ENCODE peak calls at places on chromosomes 11 and 22, in four cellular contexts. One of them, this sample, is unnamed.

GRCh38 chr11:3224730-3225098 is 6.1 kb upstream of the MRGPRG start:
- DNase-seq in H1: no peak
- DNase-seq in K562: no peak
- DNase-seq in GM12878: no peak
- DNase-seq in this sample: no peak

GRCh38 chr11:73383249-73384126 is 7.3 kb downstream of the RELT start:
- DNase-seq in H1: no peak
- DNase-seq in K562: no peak
- DNase-seq in GM12878: no peak
- DNase-seq in this sample: no peak

GRCh38 chr22:23511627-23512347 is 68.3 kb downstream of the IGLL1 start:
- DNase-seq in H1: no peak
- DNase-seq in K562: no peak
- DNase-seq in GM12878: no peak
- DNase-seq in this sample: no peak

GRCh38 chr11:126414615-126415014 is 59.1 kb downstream of the ST3GAL4 start:
- DNase-seq in K562: no peak
- DNase-seq in GM12878: no peak
- DNase-seq in H1: no peak
- DNase-seq in this sample: no peak

GRCh38 chr11:106395716-106396349 is 318.4 kb downstream of the AASDHPPT start:
- DNase-seq in H1: no peak
- DNase-seq in GM12878: no peak
- DNase-seq in K562: no peak
- DNase-seq in this sample: no peak

GRCh38 chr22:31754813-31755212 is 994 bp downstream of the DEPDC5 start:
- DNase-seq in K562: no peak
- DNase-seq in H1: no peak
- DNase-seq in GM12878: no peak
- DNase-seq in this sample: peak; percentile 38

GRCh38 chr22:39240841-39241631 is 3.7 kb downstream of the PDGFB start:
- DNase-seq in K562: peak; percentile 30
- DNase-seq in GM12878: no peak
- DNase-seq in H1: peak; percentile 59
- DNase-seq in this sample: peak; percentile 91

GRCh38 chr11:2262301-2263011 is 7.9 kb downstream of the ASCL2 start:
- DNase-seq in K562: no peak
- DNase-seq in GM12878: no peak
- DNase-seq in H1: no peak
- DNase-seq in this sample: no peak

GRCh38 chr11:75233688-75234295 is 6.8 kb upstream of the TPBGL start:
- DNase-seq in K562: no peak
- DNase-seq in GM12878: no peak
- DNase-seq in H1: peak; percentile 72
- DNase-seq in this sample: peak; percentile 55

GRCh38 chr11:127873478-127873877 is 713.9 kb downstream of the ETS1 start:
- DNase-seq in K562: no peak
- DNase-seq in GM12878: no peak
- DNase-seq in H1: no peak
- DNase-seq in this sample: no peak

GRCh38 chr22:41834005-41834975 is 1.4 kb downstream of the SREBF2 start:
- DNase-seq in K562: no peak
- DNase-seq in GM12878: no peak
- DNase-seq in H1: no peak
- DNase-seq in this sample: peak; percentile 61

GRCh38 chr11:111602865-111603632 is 800 bp downstream of the SIK2 start:
- DNase-seq in GM12878: no peak
- DNase-seq in K562: peak; percentile 44
- DNase-seq in H1: no peak
- DNase-seq in this sample: no peak

GRCh38 chr22:19959043-19959586 is 17.5 kb upstream of the TXNRD2 start:
- DNase-seq in K562: peak; percentile 100
- DNase-seq in H1: peak; percentile 98
- DNase-seq in GM12878: no peak
- DNase-seq in this sample: peak; percentile 92

GRCh38 chr11:67303132-67303988 is at the start of gene SSH3:
- DNase-seq in K562: no peak
- DNase-seq in H1: peak; percentile 69
- DNase-seq in GM12878: no peak
- DNase-seq in this sample: peak; percentile 56

GRCh38 chr11:102343789-102344188 is 3.2 kb upstream of the BIRC2 start:
- DNase-seq in K562: no peak
- DNase-seq in GM12878: no peak
- DNase-seq in H1: no peak
- DNase-seq in this sample: no peak

GRCh38 chr11:14676068-14676467 is 32.5 kb downstream of the PDE3B start:
- DNase-seq in K562: no peak
- DNase-seq in H1: no peak
- DNase-seq in GM12878: no peak
- DNase-seq in this sample: peak; percentile 77

GRCh38 chr11:14679662-14680061 is 36.1 kb downstream of the PDE3B start:
- DNase-seq in H1: no peak
- DNase-seq in K562: no peak
- DNase-seq in GM12878: no peak
- DNase-seq in this sample: peak; percentile 7

GRCh38 chr11:14673824-14674432 is 30.3 kb downstream of the PDE3B start:
- DNase-seq in K562: no peak
- DNase-seq in H1: no peak
- DNase-seq in GM12878: no peak
- DNase-seq in this sample: no peak

GRCh38 chr11:14678350-14678749 is 34.7 kb downstream of the PDE3B start:
- DNase-seq in GM12878: no peak
- DNase-seq in K562: no peak
- DNase-seq in H1: no peak
- DNase-seq in this sample: no peak

GRCh38 chr11:14677146-14677545 is 33.5 kb downstream of the PDE3B start:
- DNase-seq in GM12878: no peak
- DNase-seq in H1: no peak
- DNase-seq in K562: no peak
- DNase-seq in this sample: no peak
- TF ChIP-seq SP1 in GM12878: no peak
- TF ChIP-seq SP1 in H1: no peak
- TF ChIP-seq SP1 in K562: no peak
- TF ChIP-seq SP1 in this sample: no peak

GRCh38 chr11:71545405-71545966 is 2.7 kb upstream of the KRTAP5-9 start:
- DNase-seq in H1: no peak
- DNase-seq in K562: no peak
- DNase-seq in GM12878: no peak
- DNase-seq in this sample: no peak
- H3K27ac ChIP-seq in H1: no peak overlapping the region
- H3K27ac ChIP-seq in K562: no peak overlapping the region
- H3K27ac ChIP-seq in GM12878: no peak overlapping the region
- H3K27ac ChIP-seq in this sample: peak overlapping the region; percentile 2

GRCh38 chr11:4683020-4683419 is 14.6 kb downstream of the OR51E2 start:
- DNase-seq in GM12878: no peak
- DNase-seq in H1: no peak
- DNase-seq in K562: no peak
- DNase-seq in this sample: no peak

GRCh38 chr11:4677948-4678347 is 19.7 kb downstream of the OR51E2 start:
- DNase-seq in H1: no peak
- DNase-seq in GM12878: no peak
- DNase-seq in K562: no peak
- DNase-seq in this sample: no peak

GRCh38 chr11:4684631-4685285 is 12.9 kb downstream of the OR51E2 start:
- DNase-seq in H1: no peak
- DNase-seq in K562: no peak
- DNase-seq in GM12878: no peak
- DNase-seq in this sample: no peak

DNA sequence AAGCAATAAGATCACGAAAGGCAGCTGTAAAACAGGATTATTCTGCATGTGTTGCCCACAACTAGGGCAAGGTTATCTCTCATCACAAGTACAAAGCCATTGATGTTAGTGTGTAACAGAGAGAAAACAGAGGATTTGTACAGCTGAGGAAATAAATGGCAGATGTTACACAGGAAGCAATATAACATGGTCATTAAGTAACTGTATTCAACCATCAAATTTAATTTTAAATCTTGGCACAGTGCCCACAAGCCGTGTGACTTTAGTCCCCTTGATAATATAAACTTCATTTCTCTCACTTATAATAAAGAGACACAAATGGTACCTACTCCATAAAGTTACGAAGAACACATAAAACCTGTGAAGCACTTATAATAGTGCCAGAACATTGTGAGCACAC is 17.3 kb downstream of the OR51E2 start:
- DNase-seq in GM12878: no peak
- DNase-seq in K562: no peak
- DNase-seq in H1: no peak
- DNase-seq in this sample: no peak
- TF ChIP-seq TAF1 in GM12878: no peak
- TF ChIP-seq TAF1 in K562: no peak
- TF ChIP-seq TAF1 in H1: no peak
- TF ChIP-seq TAF1 in this sample: no peak

GRCh38 chr11:17718015-17718414 is 1.4 kb upstream of the MYOD1 start:
- DNase-seq in K562: no peak
- DNase-seq in GM12878: no peak
- DNase-seq in H1: no peak
- DNase-seq in this sample: no peak

GRCh38 chr11:17718510-17718962 is 835 bp upstream of the MYOD1 start:
- DNase-seq in H1: no peak
- DNase-seq in GM12878: no peak
- DNase-seq in K562: no peak
- DNase-seq in this sample: no peak

GRCh38 chr11:17720796-17721171 is 1.4 kb downstream of the MYOD1 start:
- DNase-seq in H1: peak; percentile 66
- DNase-seq in GM12878: no peak
- DNase-seq in K562: no peak
- DNase-seq in this sample: no peak

GRCh38 chr11:17719940-17720795 is 797 bp downstream of the MYOD1 start:
- DNase-seq in GM12878: no peak
- DNase-seq in H1: peak; percentile 81
- DNase-seq in K562: no peak
- DNase-seq in this sample: no peak

DNA sequence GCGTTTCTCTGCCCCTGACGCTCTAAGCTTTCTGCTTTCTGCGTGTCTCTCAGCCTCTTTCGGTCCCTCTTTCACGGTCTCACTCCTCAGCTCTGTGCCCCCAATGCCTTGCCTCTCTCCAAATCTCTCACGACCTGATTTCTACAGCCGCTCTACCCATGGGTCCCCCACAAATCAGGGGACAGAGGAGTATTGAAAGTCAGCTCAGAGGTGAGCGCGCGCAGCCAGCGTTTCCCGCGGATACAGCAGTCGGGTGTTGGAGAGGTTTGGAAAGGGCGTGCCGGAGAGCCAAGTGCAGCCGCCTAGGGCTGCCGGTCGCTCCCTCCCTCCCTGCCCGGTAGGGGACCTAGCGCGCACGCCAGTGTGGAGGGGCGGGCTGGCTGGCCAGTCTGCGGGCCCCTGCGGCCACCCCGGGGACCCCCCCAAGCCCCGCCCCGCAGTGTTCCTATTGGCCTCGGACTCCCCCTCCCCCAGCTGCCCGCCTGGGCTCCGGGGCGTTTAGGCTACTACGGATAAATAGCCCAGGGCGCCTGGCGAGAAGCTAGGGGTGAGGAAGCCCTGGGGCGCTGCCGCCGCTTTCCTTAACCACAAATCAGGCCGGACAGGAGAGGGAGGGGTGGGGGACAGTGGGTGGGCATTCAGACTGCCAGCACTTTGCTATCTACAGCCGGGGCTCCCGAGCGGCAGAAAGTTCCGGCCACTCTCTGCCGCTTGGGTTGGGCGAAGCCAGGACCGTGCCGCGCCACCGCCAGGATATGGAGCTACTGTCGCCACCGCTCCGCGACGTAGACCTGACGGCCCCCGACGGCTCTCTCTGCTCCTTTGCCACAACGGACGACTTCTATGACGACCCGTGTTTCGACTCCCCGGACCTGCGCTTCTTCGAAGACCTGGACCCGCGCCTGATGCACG is at the start of gene MYOD1:
- DNase-seq in K562: no peak
- DNase-seq in H1: peak; percentile 68
- DNase-seq in GM12878: no peak
- DNase-seq in this sample: no peak
- TF ChIP-seq SP1 in K562: no peak
- TF ChIP-seq SP1 in H1: no peak
- TF ChIP-seq SP1 in GM12878: no peak
- TF ChIP-seq SP1 in this sample: no peak

GRCh38 chr11:121113611-121114010 is 12.6 kb downstream of the TECTA start:
- DNase-seq in H1: no peak
- DNase-seq in K562: no peak
- DNase-seq in GM12878: no peak
- DNase-seq in this sample: no peak

GRCh38 chr11:121108413-121108812 is 7.4 kb downstream of the TECTA start:
- DNase-seq in K562: no peak
- DNase-seq in H1: no peak
- DNase-seq in GM12878: no peak
- DNase-seq in this sample: no peak

GRCh38 chr11:121112498-121113455 is 11.7 kb downstream of the TECTA start:
- DNase-seq in K562: peak; percentile 54
- DNase-seq in H1: peak; percentile 56
- DNase-seq in GM12878: no peak
- DNase-seq in this sample: peak; percentile 52

GRCh38 chr11:121109916-121110656 is 9.0 kb downstream of the TECTA start:
- DNase-seq in H1: no peak
- DNase-seq in K562: no peak
- DNase-seq in GM12878: no peak
- DNase-seq in this sample: no peak

DNA sequence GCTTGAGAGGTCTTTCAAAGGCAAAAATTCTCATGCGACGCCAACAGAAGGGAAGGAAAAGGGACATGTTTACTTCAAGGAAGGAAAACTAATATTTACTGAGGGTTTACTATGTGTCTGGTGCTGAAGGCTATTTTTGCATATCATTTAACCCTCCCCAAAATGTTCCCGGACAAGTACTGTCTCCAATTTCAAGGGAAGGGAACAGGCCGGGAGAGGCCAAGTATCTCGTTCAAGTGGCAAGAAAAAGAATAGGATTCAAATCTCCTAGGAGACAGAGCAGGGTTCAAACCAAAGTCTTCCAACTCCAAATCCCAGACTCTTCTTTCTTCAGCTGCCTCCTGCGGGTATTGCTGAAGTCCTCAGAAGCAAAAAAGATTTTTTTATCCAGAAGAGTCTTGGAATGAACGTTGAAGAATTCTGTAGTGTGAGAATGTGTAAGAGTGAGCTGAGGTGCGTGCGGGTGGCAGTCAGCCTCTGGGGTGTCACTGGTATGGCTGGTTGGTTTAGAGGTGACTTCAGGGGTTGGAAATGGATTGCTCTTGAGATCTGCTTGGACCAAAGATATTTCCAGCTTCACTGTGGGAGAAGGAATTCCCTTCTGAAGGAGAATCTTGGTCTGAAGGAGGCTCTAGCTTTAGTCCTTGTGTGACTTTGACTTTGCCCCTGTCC is 10.1 kb downstream of the TECTA start:
- DNase-seq in GM12878: no peak
- DNase-seq in H1: no peak
- DNase-seq in K562: no peak
- DNase-seq in this sample: no peak
- H3K27ac ChIP-seq in GM12878: no peak overlapping the region
- H3K27ac ChIP-seq in H1: no peak overlapping the region
- H3K27ac ChIP-seq in K562: no peak overlapping the region
- H3K27ac ChIP-seq in this sample: no peak overlapping the region